ENCODE peak calls at places on chromosomes 12 and 14, in ten cellular contexts. E is HepG2, H is transverse colon, M is sigmoid colon, W is A549, P is GM12878, Y is ovary, A is tibial nerve, U is K562, C is upper lobe of left lung. D is an unnamed sample.

GRCh38 chr12:64450057-64450640 is 1.8 kb upstream of the TBK1 start:
- DNase-seq in E (no peak), H (no peak), M (no peak), W (no peak), P (no peak), Y (no peak), A (no peak), U (no peak), C (no peak), D (no peak)

GRCh38 chr14:31926123-31926522 is 151.0 kb upstream of the ARHGAP5 start:
- DNase-seq in E (peak), H (no peak), M (no peak), W (peak), P (no peak), Y (no peak), A (no peak), U (peak), C (no peak), D (no peak)

GRCh38 chr14:52399104-52399503 is 85.0 kb downstream of the PTGER2 start:
- DNase-seq in E (no peak), H (no peak), M (no peak), W (no peak), P (no peak), Y (no peak), A (no peak), U (no peak), C (no peak), D (no peak)

GRCh38 chr12:26304273-26304672 is 108.9 kb downstream of the SSPN start:
- DNase-seq in E (no peak), H (no peak), M (no peak), W (no peak), P (no peak), Y (no peak), A (no peak), U (no peak), C (no peak), D (no peak)

GRCh38 chr12:45309826-45310626 is 94.1 kb downstream of the ANO6 start:
- DNase-seq in E (no peak), H (no peak), M (no peak), W (no peak), P (no peak), Y (no peak), A (no peak), U (no peak), C (no peak), D (no peak)

GRCh38 chr12:66024966-66025365 is 105.6 kb downstream of the LLPH start:
- DNase-seq in E (no peak), H (no peak), M (no peak), W (no peak), P (no peak), Y (no peak), A (no peak), U (no peak), C (no peak), D (no peak)

GRCh38 chr12:122827258-122827657 is 8.0 kb upstream of the HIP1R start:
- DNase-seq in E (no peak), H (no peak), M (no peak), W (no peak), P (no peak), Y (no peak), A (no peak), U (no peak), C (no peak), D (no peak)

GRCh38 chr14:20632448-20632830 is 9.1 kb downstream of the OR6S1 start:
- DNase-seq in E (no peak), H (no peak), M (no peak), W (no peak), P (no peak), Y (no peak), A (no peak), U (no peak), C (no peak), D (no peak)

GRCh38 chr14:99946652-99947489 is 118.4 kb upstream of the EVL start:
- DNase-seq in E (no peak), H (peak), M (peak), W (no peak), P (no peak), Y (peak), A (no peak), U (peak), C (peak), D (no peak)

GRCh38 chr12:69000540-69001243 is 67.7 kb upstream of the CPM start:
- DNase-seq in E (no peak), H (no peak), M (no peak), W (no peak), P (no peak), Y (no peak), A (no peak), U (no peak), C (no peak), D (no peak)

GRCh38 chr14:33408291-33408690 is 469.6 kb downstream of the NPAS3 start:
- DNase-seq in E (no peak), H (no peak), M (no peak), W (no peak), P (no peak), Y (no peak), A (no peak), U (no peak), C (no peak), D (no peak)

GRCh38 chr12:82625523-82625922 is 61.2 kb upstream of the TMTC2 start:
- DNase-seq in E (no peak), H (no peak), M (no peak), W (no peak), P (no peak), Y (no peak), A (no peak), U (no peak), C (no peak), D (no peak)

GRCh38 chr12:19411234-19412221 is 27.8 kb upstream of the AEBP2 start:
- DNase-seq in E (no peak), H (no peak), M (no peak), W (no peak), P (no peak), Y (no peak), A (no peak), U (no peak), C (no peak), D (no peak)

GRCh38 chr12:132429122-132429931 is 60.6 kb upstream of the FBRSL1 start:
- DNase-seq in E (peak), H (no peak), M (no peak), W (no peak), P (no peak), Y (no peak), A (no peak), U (no peak), C (peak), D (no peak)

GRCh38 chr14:104787736-104788532 is 7.6 kb downstream of the AKT1 start:
- DNase-seq in E (no peak), H (no peak), M (no peak), W (no peak), P (no peak), Y (no peak), A (no peak), U (no peak), C (peak), D (no peak)

GRCh38 chr14:57487771-57488170 is 5.9 kb downstream of the CCDC198 start:
- DNase-seq in E (no peak), H (no peak), M (no peak), W (no peak), P (no peak), Y (no peak), A (no peak), U (no peak), C (no peak), D (no peak)

GRCh38 chr14:100303179-100303578 is 3.1 kb downstream of the SLC25A29 start:
- DNase-seq in E (no peak), H (no peak), M (no peak), W (peak), P (no peak), Y (no peak), A (no peak), U (peak), C (no peak), D (no peak)

GRCh38 chr14:99242816-99243795 is 28.9 kb downstream of the BCL11B start:
- DNase-seq in E (no peak), H (no peak), M (no peak), W (no peak), P (no peak), Y (no peak), A (no peak), U (no peak), C (no peak), D (no peak)

GRCh38 chr14:61229475-61229888 is 51.7 kb downstream of the TMEM30B start:
- DNase-seq in E (peak), H (no peak), M (no peak), W (no peak), P (no peak), Y (no peak), A (no peak), U (no peak), C (no peak), D (no peak)

GRCh38 chr12:47527816-47528215 is 178.0 kb downstream of the RPAP3 start:
- DNase-seq in E (no peak), H (no peak), M (no peak), W (no peak), P (no peak), Y (no peak), A (no peak), U (no peak), C (no peak), D (no peak)

GRCh38 chr14:52046376-52046917 is 22.4 kb downstream of the NID2 start:
- DNase-seq in E (no peak), H (no peak), M (no peak), W (no peak), P (no peak), Y (no peak), A (no peak), U (no peak), C (no peak), D (no peak)

GRCh38 chr14:94132285-94132887 is 3.0 kb upstream of the IFI27L2 start:
- DNase-seq in E (peak), H (peak), M (no peak), W (peak), P (no peak), Y (no peak), A (no peak), U (peak), C (no peak), D (no peak)

GRCh38 chr14:68553326-68553725 is 239.5 kb downstream of the ZFP36L1 start:
- DNase-seq in E (no peak), H (no peak), M (peak), W (no peak), P (no peak), Y (no peak), A (no peak), U (no peak), C (no peak), D (peak)

GRCh38 chr12:85260904-85261303 is 19.1 kb upstream of the ALX1 start:
- DNase-seq in E (no peak), H (no peak), M (no peak), W (peak), P (no peak), Y (no peak), A (no peak), U (no peak), C (no peak), D (no peak)

GRCh38 chr14:35808076-35808657 is 928 bp downstream of the RALGAPA1 start:
- DNase-seq in E (no peak), H (peak), M (no peak), W (peak), P (no peak), Y (no peak), A (no peak), U (peak), C (no peak), D (no peak)

GRCh38 chr14:102772781-102773570 is 4.3 kb upstream of the TRAF3 start:
- DNase-seq in E (peak), H (no peak), M (no peak), W (peak), P (no peak), Y (no peak), A (no peak), U (peak), C (no peak), D (no peak)

GRCh38 chr12:48882325-48882687 is 16.6 kb upstream of the RND1 start:
- DNase-seq in E (no peak), H (no peak), M (no peak), W (peak), P (no peak), Y (no peak), A (no peak), U (no peak), C (no peak), D (no peak)

GRCh38 chr14:67487937-67488893 is at the start of gene TMEM229B:
- DNase-seq in E (no peak), H (peak), M (no peak), W (no peak), P (peak), Y (no peak), A (no peak), U (no peak), C (no peak), D (no peak)

GRCh38 chr12:94699796-94700195 is 49.4 kb upstream of the TMCC3 start:
- DNase-seq in E (no peak), H (no peak), M (no peak), W (peak), P (no peak), Y (no peak), A (no peak), U (no peak), C (no peak), D (no peak)

GRCh38 chr12:118355838-118356237 is 16.9 kb downstream of the TAOK3 start:
- DNase-seq in E (no peak), H (no peak), M (no peak), W (no peak), P (no peak), Y (no peak), A (no peak), U (no peak), C (no peak), D (no peak)

GRCh38 chr12:62799126-62799736 is 135.7 kb downstream of the PPM1H start:
- DNase-seq in E (peak), H (peak), M (no peak), W (peak), P (no peak), Y (peak), A (no peak), U (peak), C (no peak), D (no peak)

GRCh38 chr12:18158774-18159557 is 69.0 kb upstream of the RERGL start:
- DNase-seq in E (peak), H (no peak), M (no peak), W (peak), P (no peak), Y (no peak), A (no peak), U (peak), C (no peak), D (no peak)

GRCh38 chr12:11016937-11017336 is 5.5 kb downstream of the TAS2R19 start:
- DNase-seq in E (no peak), H (peak), M (no peak), W (no peak), P (no peak), Y (no peak), A (no peak), U (no peak), C (no peak), D (no peak)

GRCh38 chr12:25326326-25326725 is 75.6 kb upstream of the KRAS start:
- DNase-seq in E (no peak), H (no peak), M (no peak), W (no peak), P (no peak), Y (no peak), A (no peak), U (no peak), C (no peak), D (no peak)

GRCh38 chr12:29983917-29984316 is 200.2 kb upstream of the TMTC1 start:
- DNase-seq in E (no peak), H (no peak), M (no peak), W (no peak), P (no peak), Y (no peak), A (no peak), U (no peak), C (no peak), D (no peak)

GRCh38 chr14:77077040-77077439 is 21.0 kb upstream of the CIPC start:
- DNase-seq in E (no peak), H (no peak), M (no peak), W (no peak), P (no peak), Y (no peak), A (no peak), U (no peak), C (no peak), D (peak)

GRCh38 chr12:131608740-131609665 is 101.9 kb upstream of the SFSWAP start:
- DNase-seq in E (peak), H (peak), M (peak), W (peak), P (no peak), Y (peak), A (peak), U (peak), C (peak), D (peak)

GRCh38 chr12:6020930-6021329 is 75.9 kb upstream of the ANO2 start:
- DNase-seq in E (no peak), H (no peak), M (no peak), W (no peak), P (no peak), Y (no peak), A (no peak), U (no peak), C (no peak), D (no peak)

GRCh38 chr12:89390802-89391673 is 38.7 kb upstream of the DUSP6 start:
- DNase-seq in E (peak), H (peak), M (no peak), W (peak), P (no peak), Y (no peak), A (no peak), U (peak), C (no peak), D (no peak)

GRCh38 chr12:57330989-57331388 is 80.0 kb upstream of the STAC3 start:
- DNase-seq in E (no peak), H (no peak), M (no peak), W (no peak), P (no peak), Y (no peak), A (no peak), U (no peak), C (no peak), D (no peak)
- TF ChIP-seq EP300 in E (no peak), H (no peak), M (no peak), W (no peak), P (no peak), Y (no peak), A (no peak), U (no peak), C (no peak), D (no peak)

GRCh38 chr12:92136883-92137582 is 8.6 kb downstream of the BTG1 start:
- DNase-seq in E (peak), H (no peak), M (no peak), W (peak), P (no peak), Y (no peak), A (no peak), U (no peak), C (no peak), D (no peak)
- H3K27ac ChIP-seq in E (peak), H (peak), M (peak), W (peak), P (peak), Y (no peak), A (no peak), U (no peak), C (peak), D (peak)

DNA sequence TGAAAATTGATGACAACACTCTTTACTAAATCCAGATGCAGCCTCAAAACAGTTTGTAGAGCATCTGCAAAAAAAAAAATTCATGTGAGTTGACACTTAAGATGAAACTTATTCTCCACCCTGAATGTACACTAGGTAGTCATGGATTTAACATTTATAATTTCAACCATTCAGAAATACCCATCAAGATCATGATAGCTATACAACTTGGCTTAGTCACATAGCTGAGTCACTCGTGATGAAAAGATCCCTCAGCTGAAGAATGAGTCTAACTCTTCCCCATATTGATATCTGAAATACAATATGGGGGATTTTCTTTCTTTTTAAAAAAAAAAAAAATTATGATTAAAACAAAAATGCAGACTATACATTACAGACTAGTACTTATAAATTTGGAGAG is 104.8 kb upstream of the PLEKHG7 start:
- DNase-seq in E (no peak), H (no peak), M (no peak), W (peak), P (no peak), Y (no peak), A (no peak), U (no peak), C (no peak), D (no peak)
- TF ChIP-seq EP300 in E (no peak), H (no peak), M (no peak), W (no peak), P (no peak), Y (no peak), A (no peak), U (no peak), C (no peak), D (no peak)

DNA sequence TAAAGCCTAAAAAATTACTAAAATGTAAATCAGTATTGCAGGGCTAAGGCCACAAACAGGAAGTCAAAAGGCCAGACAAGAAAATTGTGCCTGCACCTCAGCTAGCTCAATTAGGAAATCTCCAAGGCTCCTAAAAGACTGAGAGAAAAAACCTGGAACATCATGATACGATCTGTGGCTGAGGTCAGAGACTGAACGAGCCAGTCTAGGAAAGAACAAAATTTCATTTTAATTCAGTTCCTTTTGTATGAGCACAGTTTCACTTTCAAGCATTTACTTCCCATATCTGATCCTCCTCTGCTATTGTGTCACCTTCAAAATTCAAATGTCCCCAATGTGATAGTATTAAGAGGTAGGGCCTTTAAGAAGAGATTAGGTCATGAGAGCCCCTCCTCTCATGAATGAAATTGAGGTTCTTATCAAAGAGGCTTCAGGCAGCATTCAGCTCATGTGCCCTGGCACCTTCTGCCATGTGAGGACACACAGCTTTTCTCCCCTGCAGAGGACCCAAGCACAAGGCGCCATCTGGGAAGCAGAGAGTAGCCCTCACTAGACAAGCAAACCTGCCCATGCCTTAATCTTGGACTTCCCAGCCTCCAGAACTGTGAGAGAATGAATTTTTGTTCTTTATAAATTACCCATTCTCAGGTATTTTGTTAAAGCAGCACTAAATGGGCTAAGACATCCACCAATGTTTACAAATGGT is 14.9 kb downstream of the PRKAB1 start:
- DNase-seq in E (no peak), H (no peak), M (no peak), W (no peak), P (peak), Y (no peak), A (no peak), U (no peak), C (no peak), D (no peak)
- H3K27ac ChIP-seq in E (peak), H (peak), M (peak), W (no peak), P (peak), Y (no peak), A (no peak), U (peak), C (peak), D (no peak)

DNA sequence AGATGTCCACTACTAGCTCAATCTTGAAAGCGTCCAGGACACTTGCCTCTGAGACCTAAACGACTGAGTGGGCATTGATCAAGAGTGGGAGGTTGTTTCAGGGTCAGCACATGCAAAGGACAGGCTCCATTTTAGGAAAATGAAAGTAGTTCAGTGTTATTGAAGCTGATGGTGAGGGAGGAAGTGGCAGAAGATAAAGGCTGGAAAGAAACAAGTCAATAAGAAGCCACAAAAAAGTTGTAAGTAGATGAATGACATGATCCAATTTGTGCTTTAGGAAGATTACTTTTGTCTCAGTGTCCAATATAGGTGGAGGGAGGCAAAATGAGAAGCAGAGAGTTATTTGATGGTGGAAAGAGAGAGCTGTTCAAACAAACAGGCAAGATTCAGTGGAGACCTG is 22.0 kb downstream of the GPR65 start:
- DNase-seq in E (no peak), H (no peak), M (no peak), W (no peak), P (no peak), Y (no peak), A (no peak), U (no peak), C (no peak), D (no peak)
- TF ChIP-seq EP300 in E (no peak), H (no peak), M (no peak), W (no peak), P (no peak), Y (no peak), A (no peak), U (no peak), C (no peak), D (no peak)

D was measured in suprapubic skin.